ENCODE peak calls at places on chromosomes 7 and 10, in seven cellular contexts. X is tibial nerve, J is pancreas, E is K562, W is NB4, V is natural killer cell, Y is hepatocyte. D is an unnamed sample.

GRCh38 chr10:106355450-106355849 is 809.1 kb downstream of the SORCS1 start:
- DNase-seq in X (no peak), J (no peak), E (no peak), W (peak; percentile 19), V (no peak), Y (no peak), D (no peak)

GRCh38 chr7:29946428-29947186 is 43.0 kb downstream of the SCRN1 start:
- DNase-seq in X (no peak), J (no peak), E (no peak), W (peak; percentile 35), V (no peak), Y (no peak), D (peak; percentile 42)

GRCh38 chr10:117653170-117653515 is 110.6 kb downstream of the EMX2 start:
- DNase-seq in X (no peak), J (no peak), E (no peak), W (peak; percentile 63), V (no peak), Y (peak; percentile 81), D (peak; percentile 84)

GRCh38 chr7:141527076-141527475 is 24.1 kb upstream of the AGK start:
- DNase-seq in X (no peak), J (no peak), E (no peak), W (no peak), V (no peak), Y (no peak), D (no peak)

GRCh38 chr10:43043773-43044394 is 33.0 kb upstream of the RET start:
- DNase-seq in X (no peak), J (no peak), E (no peak), W (peak; percentile 66), V (peak; percentile 11), Y (no peak), D (no peak)

GRCh38 chr7:15515201-15515777 is 46.5 kb downstream of the AGMO start:
- DNase-seq in X (no peak), J (no peak), E (no peak), W (no peak), V (no peak), Y (peak; percentile 8), D (no peak)

GRCh38 chr7:28178537-28178936 is 2.1 kb downstream of the JAZF1 start:
- DNase-seq in X (no peak), J (no peak), E (no peak), W (peak; percentile 35), V (no peak), Y (no peak), D (no peak)

GRCh38 chr7:41339913-41340676 is 362.8 kb downstream of the INHBA start:
- DNase-seq in X (no peak), J (no peak), E (no peak), W (no peak), V (no peak), Y (no peak), D (peak; percentile 15)

GRCh38 chr10:73934074-73934473 is 23.1 kb downstream of the PLAU start:
- DNase-seq in X (no peak), J (no peak), E (no peak), W (no peak), V (no peak), Y (no peak), D (no peak)

GRCh38 chr7:108197371-108198091 is 67.4 kb upstream of the LAMB4 start:
- DNase-seq in X (no peak), J (no peak), E (no peak), W (no peak), V (no peak), Y (no peak), D (no peak)

GRCh38 chr10:25498645-25499044 is 323.8 kb downstream of the GPR158 start:
- DNase-seq in X (no peak), J (no peak), E (no peak), W (no peak), V (no peak), Y (no peak), D (no peak)

GRCh38 chr10:83680470-83680891 is 458.8 kb upstream of the GHITM start:
- DNase-seq in X (no peak), J (no peak), E (no peak), W (no peak), V (no peak), Y (no peak), D (no peak)

GRCh38 chr7:50324113-50324512 is 19.6 kb downstream of the IKZF1 start:
- DNase-seq in X (no peak), J (no peak), E (no peak), W (no peak), V (no peak), Y (no peak), D (no peak)

GRCh38 chr7:88480901-88481300 is 174.2 kb upstream of the STEAP4 start:
- DNase-seq in X (peak; percentile 7), J (no peak), E (no peak), W (no peak), V (no peak), Y (peak; percentile 12), D (no peak)

GRCh38 chr10:102367441-102367840 is 28.1 kb upstream of the NFKB2 start:
- DNase-seq in X (no peak), J (no peak), E (no peak), W (no peak), V (no peak), Y (no peak), D (no peak)

GRCh38 chr10:130497056-130498010 is 361.1 kb downstream of the GLRX3 start:
- DNase-seq in X (no peak), J (no peak), E (no peak), W (no peak), V (no peak), Y (no peak), D (no peak)

DNA sequence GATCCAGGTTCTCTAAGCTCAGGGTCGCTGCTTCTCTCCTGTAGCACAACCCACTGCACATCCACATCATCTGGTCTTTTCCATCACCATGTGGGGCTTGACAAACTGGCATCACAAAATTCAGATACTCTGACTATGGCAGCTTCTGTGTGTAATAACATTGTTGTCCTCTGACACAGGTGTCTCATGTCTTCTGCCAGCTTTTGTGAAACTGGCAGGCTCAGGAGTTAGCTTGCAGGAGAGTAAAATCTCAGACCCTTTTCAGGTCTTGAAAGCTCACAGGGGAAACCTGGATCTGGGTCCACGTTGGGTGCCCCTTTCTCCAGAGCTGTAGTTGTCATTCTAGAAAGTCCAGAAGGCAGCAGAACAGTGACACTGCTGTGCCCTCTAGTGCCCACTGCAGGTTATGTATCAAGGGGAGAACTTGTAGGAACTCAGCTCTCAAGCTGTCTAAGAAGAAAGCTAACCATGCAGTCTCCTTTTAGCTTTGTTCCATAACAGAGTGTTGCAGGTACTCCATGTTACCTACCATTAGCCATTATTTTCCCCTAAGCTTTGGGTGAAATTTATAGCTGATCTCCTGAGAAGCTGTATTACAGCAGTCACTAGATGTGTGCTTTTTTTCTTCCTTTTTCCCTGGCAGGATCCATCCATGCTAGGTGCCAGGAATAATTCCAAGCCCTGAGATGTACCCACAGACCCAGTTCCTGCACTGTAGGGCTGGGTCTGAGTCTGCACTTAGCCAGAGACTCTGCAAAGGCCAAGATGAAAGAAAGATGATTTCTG is 102.7 kb downstream of the ZNF248 start:
- DNase-seq in X (no peak), J (no peak), E (peak; percentile 11), W (peak; percentile 98), V (no peak), Y (no peak), D (no peak)
- TF ChIP-seq CTCF in X (no peak), J (peak; percentile 16), E (peak; percentile 43), W (no peak), V (no peak), Y (no peak), D (no peak)

DNA sequence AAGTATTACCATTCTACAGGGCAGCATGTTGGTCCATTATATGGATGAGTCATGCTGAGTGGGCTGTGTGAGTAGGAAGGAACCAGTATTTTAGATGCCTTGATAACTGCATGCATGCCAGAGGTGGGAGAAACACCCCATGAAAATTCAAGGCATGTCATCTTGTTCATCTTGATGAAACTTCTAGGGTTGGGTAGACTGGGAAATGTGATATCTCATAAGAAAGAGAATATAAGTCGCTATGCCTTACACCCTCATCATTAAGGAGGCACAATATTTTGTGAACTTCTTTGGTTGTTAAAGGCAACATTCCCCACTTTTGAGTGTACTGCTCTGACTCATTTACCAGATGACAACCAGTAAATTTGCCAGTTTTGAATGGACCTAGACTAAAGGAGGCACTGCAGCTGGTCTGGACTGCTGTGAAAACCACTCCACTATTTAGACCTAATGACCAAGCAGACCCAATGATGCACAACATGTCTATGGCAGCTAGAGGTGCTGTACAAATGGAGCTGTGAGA is 48.0 kb downstream of the ZNF365 start:
- DNase-seq in X (no peak), J (no peak), E (no peak), W (peak; percentile 11), V (no peak), Y (no peak), D (peak; percentile 34)
- TF ChIP-seq CTCF in X (no peak), J (no peak), E (no peak), W (no peak), V (no peak), Y (no peak), D (no peak)

GRCh38 chr7:104551226-104551625 is 222.8 kb downstream of the LHFPL3 start:
- DNase-seq in X (no peak), J (no peak), E (no peak), W (no peak), V (no peak), Y (no peak), D (no peak)

GRCh38 chr7:104552102-104552501 is 223.7 kb downstream of the LHFPL3 start:
- DNase-seq in X (peak; percentile 43), J (peak; percentile 30), E (peak; percentile 47), W (peak; percentile 73), V (no peak), Y (peak; percentile 55), D (peak; percentile 13)

GRCh38 chr7:104550362-104550761 is 222.0 kb downstream of the LHFPL3 start:
- DNase-seq in X (peak; percentile 30), J (no peak), E (no peak), W (no peak), V (no peak), Y (no peak), D (no peak)

GRCh38 chr7:104553074-104553473 is 224.7 kb downstream of the LHFPL3 start:
- DNase-seq in X (peak; percentile 8), J (no peak), E (no peak), W (no peak), V (no peak), Y (no peak), D (no peak)

DNA sequence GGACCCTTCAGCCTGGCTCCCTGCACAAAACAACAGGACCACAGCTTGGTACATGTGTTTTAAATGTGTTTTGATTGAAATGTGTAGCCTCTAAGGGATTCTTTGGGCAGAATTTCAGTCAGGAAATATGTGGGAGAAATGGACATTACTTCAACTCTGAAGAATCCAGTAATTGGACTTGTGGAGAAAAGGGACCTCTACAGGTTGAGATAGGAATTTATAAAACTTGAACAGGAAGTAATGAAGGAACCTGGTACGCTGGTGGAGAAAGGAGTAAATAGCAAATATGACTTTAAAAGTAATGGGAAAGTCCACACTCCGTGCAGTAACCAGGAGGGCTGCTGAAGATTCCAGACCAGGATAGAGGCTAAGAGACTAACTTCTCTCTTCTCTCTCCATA is 220.5 kb downstream of the LHFPL3 start:
- DNase-seq in X (no peak), J (no peak), E (no peak), W (peak; percentile 39), V (no peak), Y (peak; percentile 8), D (peak; percentile 8)
- TF ChIP-seq CTCF in X (no peak), J (no peak), E (peak; percentile 39), W (peak; percentile 34), V (no peak), Y (peak; percentile 25), D (no peak)

DNA sequence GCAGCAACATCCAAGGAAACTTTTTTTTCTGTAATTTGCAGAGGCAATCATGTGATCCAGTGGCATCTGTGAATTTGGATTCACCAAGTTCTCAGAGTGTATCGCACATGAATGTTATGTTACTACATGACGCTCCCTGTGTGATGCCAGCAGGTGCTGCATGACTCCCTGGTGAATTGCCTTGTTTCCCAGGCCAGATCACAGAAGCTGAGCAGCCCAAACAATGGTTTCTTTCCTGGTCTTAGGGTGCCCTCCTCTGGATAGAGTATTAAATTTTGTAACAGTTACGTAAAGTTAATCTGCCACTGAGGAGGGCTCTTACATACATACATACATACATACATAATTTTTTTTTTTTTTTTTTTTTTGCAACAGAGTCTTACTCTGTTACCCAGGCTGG is 3.6 kb downstream of the ZSCAN21 start:
- DNase-seq in X (no peak), J (peak; percentile 67), E (peak; percentile 49), W (peak; percentile 79), V (no peak), Y (peak; percentile 69), D (peak; percentile 35)
- TF ChIP-seq CTCF in X (peak; percentile 10), J (peak; percentile 11), E (peak; percentile 40), W (peak; percentile 24), V (no peak), Y (peak; percentile 39), D (peak; percentile 22)

D was measured in cardiac muscle cell.